ENCODE peak calls at places on chromosome 17, in nine cellular contexts. X is cardiac fibroblast; U is ascending aorta; N is NCI-H460; Q is mesenchymal stem cell; K is A549; E is activated T-helper 1 cell treated with anti-CD3 and anti-CD28 coated beads, Interleukin-2, amount 50 U/mL, for 16 hours; Y is BJ; C is Ammon's horn. B is an unnamed sample.
A peak's percentile ranks its signal among the peaks of the same experiment; 100 is the strongest.

GRCh38 chr17:77786090-77786489 is 172.4 kb upstream of the TNRC6C start:
- DNase-seq in X (no peak), U (no peak), N (no peak), Q (no peak), K (no peak), E (no peak), Y (no peak), C (no peak), B (no peak)

GRCh38 chr17:43042025-43042424 is 17.0 kb downstream of the RND2 start:
- DNase-seq in X (no peak), U (no peak), N (no peak), Q (no peak), K (no peak), E (no peak), Y (no peak), C (no peak), B (no peak)

GRCh38 chr17:58986005-58986404 is 120.7 kb downstream of the TRIM37 start:
- DNase-seq in X (no peak), U (no peak), N (no peak), Q (no peak), K (no peak), E (no peak), Y (no peak), C (no peak), B (no peak)

GRCh38 chr17:42748906-42749798 is 4.3 kb upstream of the EZH1 start:
- DNase-seq in X (peak; percentile 33), U (no peak), N (no peak), Q (no peak), K (no peak), E (no peak), Y (no peak), C (no peak), B (no peak)

GRCh38 chr17:45940826-45941225 is 46.5 kb downstream of the MAPT start:
- DNase-seq in X (peak; percentile 13), U (no peak), N (no peak), Q (no peak), K (no peak), E (no peak), Y (no peak), C (peak; percentile 88), B (no peak)

GRCh38 chr17:16415031-16415924 is at the start of gene TRPV2:
- DNase-seq in X (no peak), U (no peak), N (no peak), Q (no peak), K (peak; percentile 55), E (no peak), Y (no peak), C (no peak), B (no peak)

GRCh38 chr17:19354123-19354522 is 8.4 kb downstream of the B9D1 start:
- DNase-seq in X (peak; percentile 85), U (no peak), N (no peak), Q (peak; percentile 85), K (no peak), E (no peak), Y (peak; percentile 76), C (no peak), B (peak; percentile 97)

GRCh38 chr17:13001991-13002615 is 15.7 kb downstream of the ELAC2 start:
- DNase-seq in X (peak; percentile 16), U (no peak), N (no peak), Q (no peak), K (no peak), E (no peak), Y (no peak), C (peak; percentile 57), B (no peak)

GRCh38 chr17:47705536-47706481 is 11.8 kb downstream of the TBKBP1 start:
- DNase-seq in X (no peak), U (no peak), N (no peak), Q (no peak), K (no peak), E (no peak), Y (no peak), C (no peak), B (no peak)

B was measured in HTR-8/SVneo.